ENCODE peak calls at places on chromosomes 1 and 21, in six cellular contexts. A is left ventricle myocardium inferior, D is HFFc6, N is kidney, L is fibroblast of the aortic adventitia, O is fibroblast of pulmonary artery. J is an unnamed sample.

GRCh38 chr1:119308130-119308529 is 60.5 kb upstream of the HAO2 start:
- DNase-seq in D (no peak), L (no peak), N (no peak), O (no peak), A (no peak), J (no peak)

GRCh38 chr1:221117548-221117951 is 238.3 kb downstream of the HLX start:
- DNase-seq in N (peak; percentile 92), A (peak; percentile 28), O (peak; percentile 57), L (peak; percentile 84), D (peak; percentile 93), J (no peak)

GRCh38 chr1:109298666-109299086 is 8.1 kb downstream of the MYBPHL start:
- DNase-seq in O (peak; percentile 52), L (no peak), A (peak; percentile 48), D (peak; percentile 50), N (peak; percentile 83), J (no peak)

GRCh38 chr1:92876351-92876750 is 44.5 kb downstream of the RPL5 start:
- DNase-seq in O (no peak), D (no peak), L (no peak), N (no peak), A (no peak), J (no peak)

GRCh38 chr1:76377247-76377646 is 302.7 kb downstream of the ST6GALNAC3 start:
- DNase-seq in N (no peak), D (no peak), O (no peak), L (no peak), A (no peak), J (no peak)

GRCh38 chr21:38273745-38274544 is 17.2 kb downstream of the KCNJ15 start:
- DNase-seq in A (no peak), N (no peak), O (no peak), D (no peak), L (no peak), J (no peak)

GRCh38 chr1:215539803-215540575 is 27.1 kb upstream of the KCTD3 start:
- DNase-seq in O (peak; percentile 51), A (no peak), D (no peak), L (peak; percentile 44), N (no peak), J (no peak)

GRCh38 chr1:89603651-89604413 is 29.1 kb upstream of the LRRC8C start:
- DNase-seq in O (peak; percentile 38), A (no peak), N (no peak), D (no peak), L (peak; percentile 22), J (no peak)

GRCh38 chr1:32626176-32626575 is 24.2 kb downstream of the ZBTB8OS start:
- DNase-seq in A (no peak), N (no peak), L (no peak), D (no peak), O (no peak), J (no peak)

DNA sequence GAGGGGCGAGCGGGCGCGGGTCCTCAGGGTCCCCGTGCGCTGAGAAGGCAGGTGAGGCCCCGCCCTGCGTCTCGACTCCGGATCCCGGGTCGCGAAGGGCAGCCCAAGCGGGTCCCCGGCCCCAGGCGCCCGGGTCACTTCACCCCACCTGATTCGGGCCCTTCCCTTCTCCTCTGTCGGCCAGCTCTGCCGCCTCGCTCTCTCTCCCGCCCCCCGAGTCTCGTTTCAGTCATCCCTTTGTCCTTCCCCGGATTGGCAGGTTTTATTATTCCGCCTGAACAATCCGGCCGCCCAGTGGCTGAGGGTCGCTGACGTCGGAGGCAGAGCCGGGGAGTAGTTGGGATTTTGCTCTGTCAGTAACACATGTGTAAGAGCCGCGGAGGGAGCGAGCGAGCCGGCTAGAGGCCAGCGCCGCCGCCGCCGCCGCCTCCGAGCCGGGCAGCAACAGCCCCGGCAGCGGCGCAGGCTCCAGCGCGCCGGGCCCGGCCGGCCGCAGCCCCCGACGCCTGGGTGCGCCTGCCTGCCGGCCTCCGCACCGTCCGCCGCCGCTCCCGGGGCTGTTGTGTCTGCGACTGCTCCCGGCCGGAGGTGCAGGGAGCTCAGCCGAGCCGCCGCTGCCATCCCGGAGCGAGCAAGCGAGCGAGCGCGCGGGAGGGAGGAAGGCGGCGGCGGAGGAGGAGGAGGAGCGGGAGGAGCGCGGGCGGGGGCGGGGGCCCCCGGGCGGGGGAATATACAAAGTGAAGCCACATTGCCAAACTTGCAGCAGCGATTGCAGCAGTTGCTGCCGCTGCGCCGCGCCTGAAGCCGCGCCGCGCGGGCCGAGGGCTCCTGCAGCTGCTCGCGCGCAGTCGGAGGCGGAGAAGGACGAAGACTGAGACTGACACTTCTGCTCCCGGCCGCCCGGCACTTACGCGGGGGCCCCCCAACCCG is at the start of gene LMO4:
- DNase-seq in A (peak; percentile 97), O (peak; percentile 98), D (peak; percentile 99), L (peak; percentile 97), N (peak; percentile 99), J (peak; percentile 90)
- TF ChIP-seq CTCF in A (no peak), O (no peak), D (no peak), L (no peak), N (no peak), J (no peak)

GRCh38 chr1:202994756-202995155 is 12.4 kb upstream of the TMEM183A start:
- DNase-seq in L (no peak), O (no peak), A (no peak), N (no peak), D (no peak), J (no peak)

GRCh38 chr1:202998836-202999750 is 8.1 kb upstream of the TMEM183A start:
- DNase-seq in O (peak; percentile 74), L (peak; percentile 73), D (peak; percentile 49), A (no peak), N (no peak), J (peak; percentile 65)

GRCh38 chr1:203002951-203003350 is 4.2 kb upstream of the TMEM183A start:
- DNase-seq in L (no peak), D (no peak), N (no peak), O (no peak), A (no peak), J (no peak)

GRCh38 chr1:203001986-203002385 is 5.2 kb upstream of the TMEM183A start:
- DNase-seq in D (no peak), L (no peak), O (no peak), N (no peak), A (no peak), J (no peak)

DNA sequence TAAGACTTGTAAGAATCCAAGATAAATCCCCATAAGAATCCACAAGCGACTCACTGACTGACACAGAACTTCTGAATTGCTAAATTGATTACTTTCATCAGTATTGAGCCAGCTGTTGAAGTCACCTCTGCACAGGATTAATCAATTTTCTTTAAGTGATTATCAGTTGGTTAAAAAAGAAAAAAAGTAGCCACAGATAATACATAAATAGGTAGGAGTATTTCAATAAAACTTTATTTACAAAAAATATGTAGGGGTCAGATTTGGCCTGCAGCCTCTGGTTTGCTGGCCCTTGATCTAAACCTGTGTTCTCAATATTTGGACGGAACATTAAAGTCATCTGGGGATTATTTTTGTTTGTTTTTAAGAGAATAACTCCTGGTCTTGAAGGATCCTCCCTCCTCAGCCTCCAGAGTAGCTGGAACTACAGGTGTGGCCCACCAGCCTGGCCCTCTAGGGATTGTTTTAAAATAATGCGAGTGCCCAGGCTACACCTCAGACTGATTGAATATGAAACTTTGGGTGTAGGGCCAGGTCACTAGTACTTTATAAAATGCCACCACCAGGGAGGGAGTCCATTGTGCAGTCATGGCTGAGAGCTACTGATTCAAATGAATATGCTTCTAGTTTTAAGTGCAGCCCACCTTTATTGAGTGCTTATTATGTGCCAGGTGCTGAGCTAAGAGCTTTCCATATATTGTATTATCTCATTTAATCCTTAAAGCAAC is 6.8 kb upstream of the TMEM183A start:
- DNase-seq in N (no peak), L (no peak), O (no peak), A (no peak), D (no peak), J (no peak)
- TF ChIP-seq CTCF in N (no peak), L (no peak), O (no peak), A (no peak), D (no peak), J (no peak)

GRCh38 chr1:152495066-152495675 is 15.4 kb upstream of the LCE5A start:
- DNase-seq in D (peak; percentile 8), L (peak; percentile 25), N (no peak), O (peak; percentile 22), A (no peak), J (peak; percentile 63)
- TF ChIP-seq CTCF in D (peak; percentile 75), L (peak; percentile 65), N (peak; percentile 25), O (peak; percentile 70), A (no peak), J (peak; percentile 71)

DNA sequence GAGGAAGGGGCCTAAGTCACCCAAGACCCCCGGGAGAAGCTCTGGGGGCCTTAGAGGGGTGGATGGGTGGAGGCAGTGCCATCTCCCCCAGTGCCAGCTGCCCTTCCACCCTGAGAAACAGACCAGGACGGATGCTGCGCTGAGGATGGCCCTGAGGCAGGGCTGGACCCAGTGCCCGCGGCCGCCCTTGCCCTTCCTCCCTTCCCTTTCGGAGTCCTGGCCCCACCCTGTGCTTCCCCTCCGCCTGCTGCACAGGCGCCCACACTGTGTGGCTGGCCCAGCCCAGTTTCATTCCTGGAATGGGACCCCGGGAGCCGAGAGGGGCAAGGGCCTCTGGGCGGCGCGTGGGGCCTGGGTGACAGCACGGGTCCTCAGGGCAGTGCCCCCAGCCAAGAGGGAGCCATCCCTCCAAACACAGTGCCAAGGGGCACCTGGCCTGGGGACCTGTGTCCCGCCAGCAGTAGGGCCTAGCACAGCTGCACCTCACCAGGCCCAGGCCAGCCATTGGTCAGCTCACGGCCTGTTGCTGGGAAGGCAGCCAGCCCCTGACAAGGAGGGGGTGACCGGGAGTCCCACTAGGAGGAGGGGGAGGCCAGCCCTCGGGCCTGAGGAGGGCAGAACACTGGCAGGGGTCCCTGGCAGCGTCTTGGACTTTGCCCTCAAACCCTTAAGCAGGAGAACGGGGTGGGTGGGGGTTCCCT is 13.4 kb upstream of the SKI start:
- DNase-seq in A (peak; percentile 55), D (no peak), O (no peak), N (peak; percentile 88), L (no peak), J (no peak)
- TF ChIP-seq CTCF in A (no peak), D (no peak), O (no peak), N (no peak), L (no peak), J (no peak)

GRCh38 chr1:178797590-178797989 is 72.5 kb downstream of the RALGPS2 start:
- DNase-seq in A (no peak), D (no peak), O (no peak), L (no peak), N (no peak), J (no peak)

GRCh38 chr1:178798232-178798861 is 72.5 kb downstream of the ANGPTL1 start:
- DNase-seq in A (no peak), N (no peak), O (no peak), D (no peak), L (no peak), J (no peak)

GRCh38 chr1:178806665-178807300 is 64.1 kb downstream of the ANGPTL1 start:
- DNase-seq in L (no peak), A (no peak), O (no peak), N (no peak), D (no peak), J (no peak)

DNA sequence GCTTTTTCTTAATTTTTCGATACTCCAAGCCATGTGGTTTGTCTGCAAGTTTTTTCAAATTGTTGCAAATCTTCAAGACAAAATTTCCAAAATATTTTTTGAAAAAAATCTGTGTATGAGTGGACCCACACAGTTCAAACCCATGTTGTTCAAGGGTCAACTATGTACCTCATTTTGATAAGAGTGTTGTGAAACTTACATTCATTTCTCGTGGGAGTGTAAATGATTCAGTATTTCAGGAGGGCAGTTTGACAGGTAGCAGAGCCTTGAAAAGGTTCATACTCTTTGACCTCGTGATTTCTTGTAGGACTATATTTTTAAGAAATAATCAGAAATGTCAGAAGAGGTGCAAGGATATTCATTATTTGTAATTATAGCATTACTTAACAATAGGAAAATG is 68.0 kb downstream of the ANGPTL1 start:
- DNase-seq in L (no peak), O (no peak), N (no peak), A (no peak), D (no peak), J (no peak)
- TF ChIP-seq CTCF in L (no peak), O (no peak), N (no peak), A (no peak), D (no peak), J (no peak)

GRCh38 chr1:40981702-40982448 is 2.4 kb downstream of the CTPS1 start:
- DNase-seq in L (peak; percentile 63), N (no peak), O (peak; percentile 31), A (no peak), D (no peak), J (no peak)
- TF ChIP-seq CTCF in L (no peak), N (no peak), O (no peak), A (no peak), D (no peak), J (no peak)

J was measured in endothelial cell.